ENCODE peak calls at places on chromosomes 6 and 20, in eight cellular contexts. One of them, this sample, is unnamed.

GRCh38 chr6:108839068-108839467 is 9.2 kb upstream of the ARMC2 start:
- DNase-seq in CD4-positive, alpha-beta memory T cell: no peak
- DNase-seq in RPMI7951: no peak
- DNase-seq in NCI-H2081: no peak
- DNase-seq in effector CD4-positive, alpha-beta T cell: no peak
- DNase-seq in activated T-cell treated with anti-CD3 and anti-CD28 coated beads, Interleukin-2, amount 50 U/mL, for 72 hours: no peak
- DNase-seq in HS-27A: no peak
- DNase-seq in lower lobe of right lung: no peak
- DNase-seq in this sample: no peak

GRCh38 chr20:51661609-51662178 is 106.5 kb downstream of the ATP9A start:
- DNase-seq in CD4-positive, alpha-beta memory T cell: peak; percentile 39
- DNase-seq in RPMI7951: peak; percentile 93
- DNase-seq in NCI-H2081: no peak
- DNase-seq in effector CD4-positive, alpha-beta T cell: peak; percentile 3
- DNase-seq in activated T-cell treated with anti-CD3 and anti-CD28 coated beads, Interleukin-2, amount 50 U/mL, for 72 hours: peak; percentile 70
- DNase-seq in HS-27A: no peak
- DNase-seq in lower lobe of right lung: no peak
- DNase-seq in this sample: no peak

GRCh38 chr6:36422714-36423100 is 19.9 kb downstream of the PXT1 start:
- DNase-seq in CD4-positive, alpha-beta memory T cell: no peak
- DNase-seq in RPMI7951: no peak
- DNase-seq in NCI-H2081: no peak
- DNase-seq in effector CD4-positive, alpha-beta T cell: no peak
- DNase-seq in activated T-cell treated with anti-CD3 and anti-CD28 coated beads, Interleukin-2, amount 50 U/mL, for 72 hours: no peak
- DNase-seq in HS-27A: no peak
- DNase-seq in lower lobe of right lung: no peak
- DNase-seq in this sample: no peak

GRCh38 chr20:31863296-31864085 is 6.8 kb downstream of the DUSP15 start:
- DNase-seq in CD4-positive, alpha-beta memory T cell: no peak
- DNase-seq in RPMI7951: no peak
- DNase-seq in NCI-H2081: no peak
- DNase-seq in effector CD4-positive, alpha-beta T cell: no peak
- DNase-seq in activated T-cell treated with anti-CD3 and anti-CD28 coated beads, Interleukin-2, amount 50 U/mL, for 72 hours: no peak
- DNase-seq in HS-27A: no peak
- DNase-seq in lower lobe of right lung: no peak
- DNase-seq in this sample: no peak

GRCh38 chr20:654427-654770 is 1.4 kb upstream of the SRXN1 start:
- DNase-seq in CD4-positive, alpha-beta memory T cell: no peak
- DNase-seq in RPMI7951: no peak
- DNase-seq in NCI-H2081: no peak
- DNase-seq in effector CD4-positive, alpha-beta T cell: no peak
- DNase-seq in activated T-cell treated with anti-CD3 and anti-CD28 coated beads, Interleukin-2, amount 50 U/mL, for 72 hours: no peak
- DNase-seq in HS-27A: no peak
- DNase-seq in lower lobe of right lung: no peak
- DNase-seq in this sample: no peak

GRCh38 chr20:63054103-63054474 is 47.3 kb upstream of the BHLHE23 start:
- DNase-seq in CD4-positive, alpha-beta memory T cell: no peak
- DNase-seq in RPMI7951: no peak
- DNase-seq in NCI-H2081: no peak
- DNase-seq in effector CD4-positive, alpha-beta T cell: no peak
- DNase-seq in activated T-cell treated with anti-CD3 and anti-CD28 coated beads, Interleukin-2, amount 50 U/mL, for 72 hours: no peak
- DNase-seq in HS-27A: no peak
- DNase-seq in lower lobe of right lung: peak; percentile 16
- DNase-seq in this sample: peak; percentile 27

GRCh38 chr20:53660947-53661381 is 67.3 kb upstream of the ZNF217 start:
- DNase-seq in CD4-positive, alpha-beta memory T cell: peak; percentile 27
- DNase-seq in RPMI7951: peak; percentile 47
- DNase-seq in NCI-H2081: no peak
- DNase-seq in effector CD4-positive, alpha-beta T cell: no peak
- DNase-seq in activated T-cell treated with anti-CD3 and anti-CD28 coated beads, Interleukin-2, amount 50 U/mL, for 72 hours: no peak
- DNase-seq in HS-27A: no peak
- DNase-seq in lower lobe of right lung: no peak
- DNase-seq in this sample: no peak

GRCh38 chr6:168442646-168443045 is 1.7 kb downstream of the SMOC2 start:
- DNase-seq in CD4-positive, alpha-beta memory T cell: no peak
- DNase-seq in RPMI7951: no peak
- DNase-seq in NCI-H2081: no peak
- DNase-seq in effector CD4-positive, alpha-beta T cell: no peak
- DNase-seq in activated T-cell treated with anti-CD3 and anti-CD28 coated beads, Interleukin-2, amount 50 U/mL, for 72 hours: no peak
- DNase-seq in HS-27A: no peak
- DNase-seq in lower lobe of right lung: no peak
- DNase-seq in this sample: no peak

GRCh38 chr6:91860951-91861350 is 1274.1 kb upstream of the MAP3K7 start:
- DNase-seq in CD4-positive, alpha-beta memory T cell: no peak
- DNase-seq in RPMI7951: no peak
- DNase-seq in NCI-H2081: no peak
- DNase-seq in effector CD4-positive, alpha-beta T cell: no peak
- DNase-seq in activated T-cell treated with anti-CD3 and anti-CD28 coated beads, Interleukin-2, amount 50 U/mL, for 72 hours: no peak
- DNase-seq in HS-27A: no peak
- DNase-seq in lower lobe of right lung: no peak
- DNase-seq in this sample: no peak

GRCh38 chr6:137282253-137282652 is 63.1 kb upstream of the IFNGR1 start:
- DNase-seq in CD4-positive, alpha-beta memory T cell: no peak
- DNase-seq in RPMI7951: no peak
- DNase-seq in NCI-H2081: no peak
- DNase-seq in effector CD4-positive, alpha-beta T cell: no peak
- DNase-seq in activated T-cell treated with anti-CD3 and anti-CD28 coated beads, Interleukin-2, amount 50 U/mL, for 72 hours: no peak
- DNase-seq in HS-27A: no peak
- DNase-seq in lower lobe of right lung: no peak
- DNase-seq in this sample: no peak

GRCh38 chr6:53327017-53327395 is 21.7 kb downstream of the ELOVL5 start:
- DNase-seq in CD4-positive, alpha-beta memory T cell: no peak
- DNase-seq in RPMI7951: no peak
- DNase-seq in NCI-H2081: no peak
- DNase-seq in effector CD4-positive, alpha-beta T cell: no peak
- DNase-seq in activated T-cell treated with anti-CD3 and anti-CD28 coated beads, Interleukin-2, amount 50 U/mL, for 72 hours: no peak
- DNase-seq in HS-27A: no peak
- DNase-seq in lower lobe of right lung: no peak
- DNase-seq in this sample: no peak

GRCh38 chr6:46687619-46688097 is at the start of gene TDRD6:
- DNase-seq in CD4-positive, alpha-beta memory T cell: no peak
- DNase-seq in RPMI7951: no peak
- DNase-seq in NCI-H2081: no peak
- DNase-seq in effector CD4-positive, alpha-beta T cell: no peak
- DNase-seq in activated T-cell treated with anti-CD3 and anti-CD28 coated beads, Interleukin-2, amount 50 U/mL, for 72 hours: no peak
- DNase-seq in HS-27A: no peak
- DNase-seq in lower lobe of right lung: no peak
- DNase-seq in this sample: no peak

GRCh38 chr20:32972181-32973076 is 31.8 kb downstream of the SUN5 start:
- DNase-seq in CD4-positive, alpha-beta memory T cell: peak; percentile 96
- DNase-seq in RPMI7951: peak; percentile 13
- DNase-seq in NCI-H2081: no peak
- DNase-seq in effector CD4-positive, alpha-beta T cell: peak; percentile 80
- DNase-seq in activated T-cell treated with anti-CD3 and anti-CD28 coated beads, Interleukin-2, amount 50 U/mL, for 72 hours: peak; percentile 88
- DNase-seq in HS-27A: no peak
- DNase-seq in lower lobe of right lung: no peak
- DNase-seq in this sample: no peak

GRCh38 chr20:45407783-45408645 is at the start of gene DBNDD2:
- DNase-seq in CD4-positive, alpha-beta memory T cell: no peak
- DNase-seq in RPMI7951: no peak
- DNase-seq in NCI-H2081: no peak
- DNase-seq in effector CD4-positive, alpha-beta T cell: no peak
- DNase-seq in activated T-cell treated with anti-CD3 and anti-CD28 coated beads, Interleukin-2, amount 50 U/mL, for 72 hours: no peak
- DNase-seq in HS-27A: no peak
- DNase-seq in lower lobe of right lung: no peak
- DNase-seq in this sample: no peak

GRCh38 chr6:156390621-156391378 is 386.4 kb upstream of the ARID1B start:
- DNase-seq in CD4-positive, alpha-beta memory T cell: no peak
- DNase-seq in RPMI7951: peak; percentile 51
- DNase-seq in NCI-H2081: no peak
- DNase-seq in effector CD4-positive, alpha-beta T cell: no peak
- DNase-seq in activated T-cell treated with anti-CD3 and anti-CD28 coated beads, Interleukin-2, amount 50 U/mL, for 72 hours: no peak
- DNase-seq in HS-27A: no peak
- DNase-seq in lower lobe of right lung: no peak
- DNase-seq in this sample: no peak

GRCh38 chr6:37979392-37980221 is 160.1 kb downstream of the ZFAND3 start:
- DNase-seq in CD4-positive, alpha-beta memory T cell: no peak
- DNase-seq in RPMI7951: no peak
- DNase-seq in NCI-H2081: no peak
- DNase-seq in effector CD4-positive, alpha-beta T cell: no peak
- DNase-seq in activated T-cell treated with anti-CD3 and anti-CD28 coated beads, Interleukin-2, amount 50 U/mL, for 72 hours: no peak
- DNase-seq in HS-27A: no peak
- DNase-seq in lower lobe of right lung: no peak
- DNase-seq in this sample: no peak

This sample was measured in right lobe of liver.